ENCODE peak calls at places on chromosomes 11 and 22, in four cellular contexts. S, U, L and D are unnamed samples. For H3K27me3, the result is how much of the 10 kb centered on the place peaks cover.

GRCh38 chr11:123775274-123775673 is 21.0 kb upstream of the OR6X1 start:
- DNase-seq in S (no peak), U (no peak), L (peak), D (no peak)

GRCh38 chr11:34292546-34292945 is 65.3 kb downstream of the ABTB2 start:
- DNase-seq in S (no peak), U (no peak), L (no peak), D (no peak)

GRCh38 chr22:46575915-46576555 is 38.6 kb upstream of the CELSR1 start:
- DNase-seq in S (no peak), U (no peak), L (peak), D (no peak)

GRCh38 chr11:126359431-126360048 is 4.1 kb downstream of the ST3GAL4 start:
- DNase-seq in S (no peak), U (peak), L (no peak), D (no peak)

GRCh38 chr22:48440673-48441552 is 1386.8 kb downstream of the BRD1 start:
- DNase-seq in S (no peak), U (no peak), L (no peak), D (no peak)

GRCh38 chr22:25497269-25497668 is 67.2 kb upstream of the GRK3 start:
- DNase-seq in S (no peak), U (no peak), L (no peak), D (no peak)

GRCh38 chr22:26385164-26385563 is 43.9 kb upstream of the ASPHD2 start:
- DNase-seq in S (no peak), U (no peak), L (no peak), D (no peak)

GRCh38 chr11:23359297-23359696 is 499.0 kb upstream of the CCDC179 start:
- DNase-seq in S (no peak), U (no peak), L (no peak), D (no peak)

GRCh38 chr11:3152471-3153110 is 12.5 kb downstream of the OSBPL5 start:
- DNase-seq in S (peak), U (no peak), L (no peak), D (no peak)

GRCh38 chr11:82174610-82175009 is 559.1 kb downstream of the FAM181B start:
- DNase-seq in S (no peak), U (no peak), L (peak), D (no peak)

GRCh38 chr11:100980156-100980555 is 149.5 kb downstream of the PGR start:
- DNase-seq in S (no peak), U (no peak), L (peak), D (no peak)

GRCh38 chr11:107706531-107706930 is 5.3 kb downstream of the SLN start:
- DNase-seq in S (no peak), U (no peak), L (no peak), D (no peak)

GRCh38 chr11:967995-968751 is 42.5 kb downstream of the AP2A2 start:
- DNase-seq in S (peak), U (no peak), L (no peak), D (no peak)

GRCh38 chr22:19798320-19798665 is 37.7 kb downstream of the TBX1 start:
- DNase-seq in S (no peak), U (no peak), L (no peak), D (no peak)

GRCh38 chr11:77747381-77747969 is 73.0 kb downstream of the RSF1 start:
- DNase-seq in S (no peak), U (no peak), L (peak), D (no peak)

GRCh38 chr22:31212783-31213626 is 907 bp downstream of the LIMK2 start:
- DNase-seq in S (no peak), U (no peak), L (no peak), D (no peak)

GRCh38 chr22:49371325-49372110 is 456.2 kb downstream of the BRD1 start:
- DNase-seq in S (no peak), U (no peak), L (no peak), D (no peak)

GRCh38 chr11:57340228-57340627 is 2.1 kb downstream of the P2RX3 start:
- DNase-seq in S (peak), U (no peak), L (peak), D (no peak)

GRCh38 chr11:975824-976223 is 50.2 kb downstream of the AP2A2 start:
- DNase-seq in S (no peak), U (no peak), L (peak), D (no peak)

GRCh38 chr22:45029501-45029900 is 19.7 kb upstream of the PHF21B start:
- DNase-seq in S (no peak), U (no peak), L (no peak), D (no peak)

DNA sequence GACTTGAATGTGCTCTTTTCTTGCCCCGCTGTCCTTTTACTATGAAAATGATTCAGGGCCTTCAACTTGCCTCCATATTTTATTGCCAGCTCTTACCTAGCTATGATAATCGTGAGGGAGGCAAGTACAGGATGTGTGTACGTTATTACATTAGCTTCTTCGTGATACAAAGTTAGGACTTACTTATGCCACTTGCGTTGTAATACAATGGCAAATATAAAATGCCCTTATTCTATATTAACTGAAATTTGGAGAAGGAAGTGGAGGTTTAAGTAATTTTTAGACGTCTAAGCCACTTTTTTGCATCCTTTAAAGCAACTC is 10.8 kb upstream of the CCT8L2 start:
- DNase-seq in S (no peak), U (no peak), L (no peak), D (no peak)
- H3K4me3 ChIP-seq in S (no peak), U (no peak), L (no peak), D (no peak)

DNA sequence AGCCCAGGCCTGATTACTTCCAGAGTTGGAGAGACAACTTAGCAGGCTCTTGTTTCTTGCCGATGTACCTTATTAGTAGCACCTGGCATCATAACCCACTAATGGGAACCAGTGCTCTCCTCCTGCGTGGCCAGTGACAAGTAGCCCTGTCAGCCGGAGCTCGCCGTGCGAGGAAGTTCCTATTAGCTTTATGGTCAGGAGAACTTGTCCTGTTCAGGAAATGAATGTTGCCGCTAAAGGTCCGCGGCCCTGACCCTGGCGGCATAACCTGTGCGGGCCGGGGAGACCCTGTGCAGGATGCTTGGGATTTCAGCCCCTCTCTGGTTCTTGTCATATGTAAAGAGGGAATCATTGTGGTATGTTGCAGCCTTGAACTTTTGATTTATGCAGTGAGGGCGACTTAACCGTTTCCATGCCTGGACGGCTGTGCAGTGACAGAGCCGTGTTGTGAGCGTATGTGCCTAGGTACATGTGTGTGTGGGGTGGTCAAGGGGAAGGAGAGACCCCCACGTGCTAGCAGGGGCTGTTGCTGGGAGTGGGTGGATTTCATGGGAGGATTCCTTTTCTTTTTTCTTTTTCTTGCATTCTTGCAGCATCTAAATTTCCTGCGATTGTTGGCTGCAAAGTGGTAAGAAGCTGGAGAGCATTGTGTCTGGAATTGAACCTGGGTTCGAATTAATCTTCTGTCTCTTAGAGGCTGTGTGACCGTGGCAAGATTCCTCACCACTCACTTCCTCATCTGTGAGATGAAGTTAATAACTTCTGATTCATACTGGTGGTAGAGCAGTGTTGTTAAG is 15.2 kb downstream of the ZBTB16 start:
- DNase-seq in S (no peak), U (no peak), L (no peak), D (no peak)
- H3K27me3 ChIP-seq in S (under half), U (under half), L (under half), D (under half)

DNA sequence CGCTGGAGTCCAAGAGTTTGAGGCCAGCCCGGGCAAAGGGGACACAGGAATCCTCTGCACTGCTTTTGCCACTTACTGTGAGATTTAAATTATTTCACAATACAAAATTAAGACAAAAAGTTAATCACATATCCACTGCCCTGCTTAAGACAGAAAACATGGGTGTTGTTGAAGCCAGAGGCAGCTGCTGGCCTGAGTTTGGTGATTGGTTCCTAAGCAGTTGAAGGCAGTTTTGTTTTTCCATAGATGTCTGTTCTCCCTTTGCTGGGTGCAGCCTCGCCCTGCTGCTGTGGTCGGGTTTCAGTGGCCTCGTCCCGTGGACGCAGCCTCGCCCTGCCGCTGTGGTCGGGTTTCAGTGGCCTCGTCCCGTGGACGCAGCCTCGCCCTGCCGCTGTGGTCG is 70.2 kb upstream of the PPP6R3 start:
- DNase-seq in S (no peak), U (no peak), L (no peak), D (no peak)
- H3K4me3 ChIP-seq in S (no peak), U (no peak), L (no peak), D (no peak)

GRCh38 chr11:63012450-63013238 is 3.0 kb downstream of the SLC22A8 start:
- DNase-seq in S (no peak), U (no peak), L (no peak), D (no peak)
- H3K27me3 ChIP-seq in S (under half), U (under half), L (under half), D (under half)

DNA sequence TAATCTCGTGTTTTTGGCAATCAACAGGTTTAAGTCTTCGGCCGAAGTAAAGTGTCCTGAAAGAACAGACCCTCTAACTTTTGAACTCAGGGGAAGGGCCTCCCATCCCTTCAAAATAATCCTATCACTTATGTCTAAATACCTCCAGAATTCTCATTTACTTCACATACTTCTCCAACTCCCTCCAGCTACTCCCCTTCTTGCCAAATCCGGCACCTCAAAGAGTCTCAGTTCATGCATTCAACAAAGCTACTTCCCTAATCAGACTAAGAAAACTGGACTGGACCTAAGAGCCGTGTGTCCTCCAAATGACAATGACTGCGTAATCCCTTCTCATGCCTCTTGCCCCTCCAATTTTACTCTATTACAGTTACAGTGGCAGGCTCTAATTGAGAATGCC is 1.3 kb downstream of the DDB1 start:
- DNase-seq in S (no peak), U (no peak), L (no peak), D (no peak)
- H3K4me3 ChIP-seq in S (no peak), U (peak), L (peak), D (no peak)